ENCODE peak calls at places on chromosome 9, in four cellular contexts. C, T, Z and M are unnamed samples. For H3K36me3, the result is how much of the 10 kb centered on the place peaks cover.

GRCh38 chr9:68705636-68706578 is 867 bp downstream of the PIP5K1B start:
- DNase-seq in T (peak), Z (peak), C (peak), M (no peak)

GRCh38 chr9:34996905-34997279 is 7.3 kb downstream of the DNAJB5 start:
- DNase-seq in Z (no peak), T (no peak), C (no peak), M (no peak)

GRCh38 chr9:89793551-89793950 is 188.7 kb downstream of the GADD45G start:
- DNase-seq in C (no peak), T (no peak), Z (no peak), M (no peak)

GRCh38 chr9:130276121-130276520 is 10.6 kb downstream of the HMCN2 start:
- DNase-seq in T (no peak), Z (no peak), C (no peak), M (no peak)

GRCh38 chr9:121984726-121985402 is 108.2 kb downstream of the TTLL11 start:
- DNase-seq in Z (no peak), T (peak), C (no peak), M (peak)

GRCh38 chr9:132011309-132011708 is 68.4 kb downstream of the MED27 start:
- DNase-seq in C (no peak), T (no peak), Z (no peak), M (no peak)

GRCh38 chr9:113187935-113188595 is 33.0 kb downstream of the FKBP15 start:
- DNase-seq in T (peak), C (no peak), Z (no peak), M (peak)

GRCh38 chr9:86713456-86713855 is 233.8 kb downstream of the GAS1 start:
- DNase-seq in T (no peak), Z (no peak), C (no peak), M (no peak)

GRCh38 chr9:3177921-3178320 is 334.0 kb upstream of the PUM3 start:
- DNase-seq in T (no peak), Z (no peak), C (no peak), M (no peak)

GRCh38 chr9:131954299-131954698 is 125.4 kb downstream of the MED27 start:
- DNase-seq in C (peak), Z (peak), T (no peak), M (no peak)

GRCh38 chr9:121861501-121862180 is 210.2 kb downstream of the DAB2IP start:
- DNase-seq in T (peak), C (peak), Z (peak), M (no peak)

GRCh38 chr9:20683351-20684034 is 566 bp upstream of the FOCAD start:
- DNase-seq in Z (peak), T (peak), C (peak), M (peak)

GRCh38 chr9:123999668-124000067 is 11.9 kb upstream of the LHX2 start:
- DNase-seq in T (no peak), C (peak), Z (no peak), M (no peak)

GRCh38 chr9:94767331-94768099 is 41.0 kb downstream of the AOPEP start:
- DNase-seq in Z (no peak), C (no peak), T (no peak), M (no peak)

GRCh38 chr9:126844085-126844484 is 16.4 kb upstream of the ZBTB34 start:
- DNase-seq in Z (no peak), C (no peak), T (no peak), M (no peak)

GRCh38 chr9:652896-653295 is 188.6 kb upstream of the DMRT1 start:
- DNase-seq in T (peak), Z (no peak), C (no peak), M (peak)

GRCh38 chr9:118091676-118092490 is 387.7 kb downstream of the TLR4 start:
- DNase-seq in T (no peak), C (no peak), Z (no peak), M (no peak)

GRCh38 chr9:96417051-96417586 is 1.1 kb downstream of the ZNF367 start:
- DNase-seq in Z (peak), C (peak), T (peak), M (peak)

GRCh38 chr9:1025131-1025530 is 25.0 kb upstream of the DMRT2 start:
- DNase-seq in C (no peak), T (no peak), Z (no peak), M (no peak)

GRCh38 chr9:14768561-14769234 is 46.2 kb upstream of the CER1 start:
- DNase-seq in C (peak), T (no peak), Z (peak), M (no peak)

GRCh38 chr9:32738501-32739172 is 44.7 kb upstream of the TMEM215 start:
- DNase-seq in T (no peak), Z (no peak), C (no peak), M (no peak)

GRCh38 chr9:78971505-78971904 is 600.3 kb upstream of the TLE4 start:
- DNase-seq in C (no peak), T (no peak), Z (no peak), M (no peak)

GRCh38 chr9:8338742-8339425 is 539.3 kb upstream of the DMAC1 start:
- DNase-seq in Z (no peak), T (no peak), C (no peak), M (no peak)

GRCh38 chr9:123649909-123650308 is 280.0 kb downstream of the DENND1A start:
- DNase-seq in T (no peak), C (no peak), Z (no peak), M (no peak)

GRCh38 chr9:89477395-89477794 is 20.5 kb downstream of the SEMA4D start:
- DNase-seq in Z (no peak), C (no peak), T (no peak), M (no peak)

GRCh38 chr9:82116538-82116937 is 128.0 kb downstream of the SPATA31D1 start:
- DNase-seq in Z (no peak), T (no peak), C (no peak), M (no peak)

GRCh38 chr9:98706651-98707103 is 2.1 kb downstream of the GABBR2 start:
- DNase-seq in C (no peak), T (no peak), Z (no peak), M (no peak)

GRCh38 chr9:89177021-89177400 is 1.6 kb downstream of the SHC3 start:
- DNase-seq in T (no peak), C (peak), Z (no peak), M (no peak)

GRCh38 chr9:89844535-89844934 is 239.7 kb downstream of the GADD45G start:
- DNase-seq in T (no peak), C (no peak), Z (no peak), M (no peak)

GRCh38 chr9:77661696-77662095 is 13.6 kb upstream of the GNA14 start:
- DNase-seq in Z (no peak), C (no peak), T (no peak), M (no peak)

GRCh38 chr9:86809968-86810367 is 137.3 kb downstream of the GAS1 start:
- DNase-seq in T (no peak), C (peak), Z (no peak), M (no peak)

GRCh38 chr9:116355153-116355827 is 201.7 kb downstream of the PAPPA start:
- DNase-seq in Z (no peak), T (no peak), C (peak), M (no peak)

GRCh38 chr9:22645893-22646292 is 199.3 kb downstream of the DMRTA1 start:
- DNase-seq in Z (no peak), C (no peak), T (no peak), M (no peak)
- TF ChIP-seq CTCF in Z (no peak), C (no peak), T (no peak), M (no peak)

GRCh38 chr9:133341369-133342082 is 5.5 kb upstream of the SURF6 start:
- DNase-seq in T (peak), Z (no peak), C (no peak), M (no peak)
- H3K36me3 ChIP-seq in T (half or more), Z (under half), C (under half), M (under half)

GRCh38 chr9:4986783-4987182 is 1.7 kb downstream of the JAK2 start:
- DNase-seq in C (no peak), Z (no peak), T (no peak), M (no peak)
- TF ChIP-seq CTCF in C (no peak), Z (no peak), T (no peak), M (no peak)

GRCh38 chr9:111386386-111386785 is 56.4 kb upstream of the OR2K2 start:
- DNase-seq in Z (no peak), C (no peak), T (no peak), M (no peak)
- H3K36me3 ChIP-seq in Z (half or more), C (under half), T (half or more), M (half or more)

GRCh38 chr9:107087256-107087655 is 195.8 kb upstream of the RAD23B start:
- DNase-seq in Z (no peak), T (no peak), C (no peak), M (no peak)
- TF ChIP-seq CTCF in Z (peak), T (peak), C (no peak), M (no peak)

GRCh38 chr9:104028827-104029226 is 65.3 kb upstream of the SMC2 start:
- DNase-seq in T (no peak), C (no peak), Z (no peak), M (no peak)
- H3K36me3 ChIP-seq in T (under half), C (under half), Z (under half), M (under half)

DNA sequence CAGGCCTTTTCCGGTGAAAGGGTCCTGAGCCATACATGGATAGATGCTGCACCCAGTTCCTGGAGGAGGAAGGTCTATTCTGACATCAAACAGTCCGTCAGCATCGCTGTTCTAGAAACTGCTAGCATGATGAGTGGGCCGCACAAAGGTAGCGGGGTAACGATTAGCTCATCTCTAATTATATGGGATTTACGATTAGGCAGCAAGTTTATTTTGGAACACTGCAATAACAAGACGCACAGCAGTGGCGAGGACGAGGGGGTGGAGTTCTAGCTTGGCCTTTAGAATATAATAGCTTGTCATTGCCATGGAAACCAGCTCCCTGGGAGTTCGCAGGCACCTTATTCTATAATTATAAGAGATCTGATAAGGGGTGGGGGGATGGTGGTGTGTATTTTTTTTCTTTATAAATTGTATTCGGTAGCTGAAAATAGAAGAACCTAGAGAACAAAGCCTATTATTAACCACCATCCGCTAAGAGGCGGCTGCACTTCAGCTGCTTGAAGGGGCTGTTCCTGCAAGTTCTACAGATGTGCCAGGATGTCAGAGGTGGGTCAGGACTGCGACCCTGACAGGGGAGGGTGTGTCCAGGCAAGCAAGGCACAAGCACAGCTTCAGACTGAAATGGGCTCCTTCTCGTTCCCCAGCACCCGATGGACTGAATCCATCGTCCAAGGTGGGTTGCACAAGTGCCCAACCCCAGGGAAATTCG is 310.9 kb downstream of the AGTPBP1 start:
- DNase-seq in C (no peak), Z (no peak), T (no peak), M (no peak)
- TF ChIP-seq CTCF in C (no peak), Z (no peak), T (no peak), M (no peak)

DNA sequence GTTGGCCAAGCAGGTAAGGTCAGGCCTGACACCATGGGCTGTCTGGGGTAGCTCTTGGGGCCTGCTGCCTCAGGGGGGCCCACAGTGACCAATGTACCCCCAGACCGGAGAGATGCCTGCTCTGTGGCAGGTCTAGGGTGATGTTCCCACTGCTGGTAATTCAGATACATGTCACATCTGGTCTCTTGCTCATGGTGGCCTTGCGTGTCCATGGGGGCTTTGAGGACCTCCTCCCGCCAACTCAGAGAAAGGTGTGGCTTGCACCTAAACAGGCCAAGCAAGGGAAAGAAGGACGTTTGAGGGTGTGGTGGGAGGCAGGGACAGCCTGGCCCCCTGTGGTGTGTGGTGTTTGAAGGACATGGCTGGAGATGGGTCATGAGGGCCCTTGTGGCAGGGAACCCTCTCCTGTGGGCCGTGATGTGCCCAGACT is 75.2 kb downstream of the PHF2 start:
- DNase-seq in Z (no peak), C (no peak), T (no peak), M (no peak)
- H3K36me3 ChIP-seq in Z (under half), C (under half), T (half or more), M (half or more)

GRCh38 chr9:17425379-17425778 is 153.5 kb upstream of the SH3GL2 start:
- DNase-seq in Z (no peak), T (no peak), C (no peak), M (no peak)

GRCh38 chr9:17423681-17424011 is 155.2 kb upstream of the SH3GL2 start:
- DNase-seq in Z (no peak), C (no peak), T (no peak), M (no peak)

GRCh38 chr9:17422994-17423680 is 155.7 kb upstream of the SH3GL2 start:
- DNase-seq in C (no peak), Z (no peak), T (no peak), M (no peak)
- TF ChIP-seq CTCF in C (no peak), Z (no peak), T (no peak), M (no peak)

DNA sequence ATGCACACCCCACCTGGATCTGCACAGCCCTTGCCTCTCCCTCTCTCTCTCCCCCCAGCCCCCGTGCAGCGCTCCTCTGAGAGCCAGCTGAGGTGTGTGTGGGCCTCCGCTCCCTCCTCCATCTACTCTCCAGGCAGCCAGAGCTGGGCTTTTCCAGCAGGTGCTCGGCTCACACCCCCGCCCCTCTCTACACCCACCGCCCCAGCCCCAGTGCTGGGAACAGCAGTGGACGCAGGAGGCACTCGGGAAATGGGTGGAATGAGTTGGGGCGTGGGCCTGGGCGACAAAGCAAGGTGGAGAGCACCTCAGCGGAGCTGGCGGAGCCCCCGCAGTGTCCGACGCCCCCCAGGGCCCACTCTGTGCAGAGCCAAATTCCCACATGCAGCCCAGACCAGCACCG is 13.3 kb upstream of the LHX3 start:
- DNase-seq in Z (no peak), C (no peak), T (no peak), M (no peak)
- H3K36me3 ChIP-seq in Z (under half), C (under half), T (half or more), M (under half)